ENCODE peak calls at places on chromosomes 3 and 15, in five cellular contexts. One of them, this sample, is unnamed.

GRCh38 chr15:85831415-85832113 is 36.8 kb upstream of the KLHL25 start:
- DNase-seq in trophoblast cell: no peak
- DNase-seq in H9: peak
- DNase-seq in mesenchymal stem cell: peak
- DNase-seq in H1: peak
- DNase-seq in this sample: peak

GRCh38 chr3:76044601-76045600 is 259.6 kb upstream of the ZNF717 start:
- DNase-seq in mesenchymal stem cell: peak
- DNase-seq in H9: no peak
- DNase-seq in H1: peak
- DNase-seq in trophoblast cell: peak
- DNase-seq in this sample: peak

GRCh38 chr3:65093641-65094040 is 405.8 kb upstream of the ADAMTS9 start:
- DNase-seq in H9: no peak
- DNase-seq in mesenchymal stem cell: peak
- DNase-seq in H1: no peak
- DNase-seq in trophoblast cell: no peak
- DNase-seq in this sample: no peak

GRCh38 chr3:13579089-13579488 is 30.2 kb downstream of the FBLN2 start:
- DNase-seq in H9: no peak
- DNase-seq in mesenchymal stem cell: peak
- DNase-seq in H1: no peak
- DNase-seq in trophoblast cell: peak
- DNase-seq in this sample: no peak

GRCh38 chr3:45566951-45567411 is 27.6 kb upstream of the LIMD1 start:
- DNase-seq in H9: no peak
- DNase-seq in trophoblast cell: no peak
- DNase-seq in H1: no peak
- DNase-seq in mesenchymal stem cell: no peak
- DNase-seq in this sample: no peak

GRCh38 chr3:155292133-155292532 is 1.4 kb downstream of the STRIT1 start:
- DNase-seq in H9: no peak
- DNase-seq in H1: no peak
- DNase-seq in trophoblast cell: no peak
- DNase-seq in mesenchymal stem cell: no peak
- DNase-seq in this sample: no peak

GRCh38 chr15:69118089-69118488 is 42.3 kb upstream of the GLCE start:
- DNase-seq in H9: no peak
- DNase-seq in trophoblast cell: peak
- DNase-seq in mesenchymal stem cell: no peak
- DNase-seq in H1: no peak
- DNase-seq in this sample: no peak

GRCh38 chr3:109050591-109051167 is 67.3 kb downstream of the MORC1 start:
- DNase-seq in mesenchymal stem cell: peak
- DNase-seq in H9: no peak
- DNase-seq in H1: no peak
- DNase-seq in trophoblast cell: peak
- DNase-seq in this sample: no peak

GRCh38 chr3:102068327-102068726 is 219.0 kb downstream of the NFKBIZ start:
- DNase-seq in H1: no peak
- DNase-seq in trophoblast cell: no peak
- DNase-seq in H9: no peak
- DNase-seq in mesenchymal stem cell: no peak
- DNase-seq in this sample: no peak

GRCh38 chr15:73942751-73943270 is 16.5 kb downstream of the LOXL1 start:
- DNase-seq in trophoblast cell: no peak
- DNase-seq in H9: no peak
- DNase-seq in H1: no peak
- DNase-seq in mesenchymal stem cell: no peak
- DNase-seq in this sample: no peak

GRCh38 chr15:56428821-56429458 is 36.0 kb downstream of the MNS1 start:
- DNase-seq in H9: no peak
- DNase-seq in mesenchymal stem cell: peak
- DNase-seq in H1: no peak
- DNase-seq in trophoblast cell: no peak
- DNase-seq in this sample: peak

GRCh38 chr3:188899887-188900286 is 271.9 kb upstream of the TPRG1 start:
- DNase-seq in mesenchymal stem cell: peak
- DNase-seq in H9: no peak
- DNase-seq in H1: no peak
- DNase-seq in trophoblast cell: no peak
- DNase-seq in this sample: no peak

GRCh38 chr3:29429055-29429454 is 148.2 kb downstream of the RBMS3 start:
- DNase-seq in H1: no peak
- DNase-seq in trophoblast cell: no peak
- DNase-seq in H9: no peak
- DNase-seq in mesenchymal stem cell: no peak
- DNase-seq in this sample: no peak

DNA sequence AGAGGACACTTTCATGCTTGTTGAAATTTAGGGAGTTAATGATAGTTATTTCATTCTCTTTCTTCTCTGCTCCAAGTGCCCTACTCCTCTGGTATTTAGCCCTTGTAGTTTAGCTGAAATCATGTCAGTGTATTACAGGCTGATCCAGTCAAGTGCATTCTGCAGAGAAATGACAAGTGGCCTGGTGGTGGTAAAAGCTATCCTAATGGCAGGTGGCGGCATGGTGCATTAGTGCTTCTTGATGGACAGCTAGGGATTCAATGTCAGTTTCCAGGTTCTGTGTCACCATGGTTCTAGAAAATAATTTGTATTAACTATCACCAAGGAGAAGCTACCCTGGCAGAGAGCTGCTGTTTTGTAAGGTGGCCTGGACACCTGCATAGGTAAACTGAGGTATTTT is 90.0 kb upstream of the BNIP2 start:
- DNase-seq in mesenchymal stem cell: no peak
- DNase-seq in H1: no peak
- DNase-seq in H9: no peak
- DNase-seq in trophoblast cell: no peak
- DNase-seq in this sample: no peak
- H2BK12ac ChIP-seq in mesenchymal stem cell: no peak
- H2BK12ac ChIP-seq in H1: no peak
- H2BK12ac ChIP-seq in H9: no peak
- H2BK12ac ChIP-seq in trophoblast cell: no peak
- H2BK12ac ChIP-seq in this sample: no peak

GRCh38 chr3:132550579-132551305 is 46.3 kb upstream of the ACKR4 start:
- DNase-seq in H1: no peak
- DNase-seq in H9: no peak
- DNase-seq in trophoblast cell: no peak
- DNase-seq in mesenchymal stem cell: no peak
- DNase-seq in this sample: no peak
- H2BK12ac ChIP-seq in H1: no peak
- H2BK12ac ChIP-seq in H9: no peak
- H2BK12ac ChIP-seq in trophoblast cell: no peak
- H2BK12ac ChIP-seq in mesenchymal stem cell: no peak
- H2BK12ac ChIP-seq in this sample: no peak

GRCh38 chr15:77836116-77836798 is 203.5 kb upstream of the LINGO1 start:
- DNase-seq in trophoblast cell: no peak
- DNase-seq in H1: no peak
- DNase-seq in H9: peak
- DNase-seq in mesenchymal stem cell: peak
- DNase-seq in this sample: no peak

GRCh38 chr15:77830041-77830440 is 197.3 kb upstream of the LINGO1 start:
- DNase-seq in trophoblast cell: no peak
- DNase-seq in mesenchymal stem cell: peak
- DNase-seq in H1: no peak
- DNase-seq in H9: peak
- DNase-seq in this sample: no peak

GRCh38 chr15:77831989-77832388 is 199.3 kb upstream of the LINGO1 start:
- DNase-seq in trophoblast cell: no peak
- DNase-seq in mesenchymal stem cell: no peak
- DNase-seq in H1: no peak
- DNase-seq in H9: no peak
- DNase-seq in this sample: no peak

GRCh38 chr15:77834276-77834990 is 201.7 kb upstream of the LINGO1 start:
- DNase-seq in H1: no peak
- DNase-seq in mesenchymal stem cell: no peak
- DNase-seq in H9: no peak
- DNase-seq in trophoblast cell: no peak
- DNase-seq in this sample: no peak

DNA sequence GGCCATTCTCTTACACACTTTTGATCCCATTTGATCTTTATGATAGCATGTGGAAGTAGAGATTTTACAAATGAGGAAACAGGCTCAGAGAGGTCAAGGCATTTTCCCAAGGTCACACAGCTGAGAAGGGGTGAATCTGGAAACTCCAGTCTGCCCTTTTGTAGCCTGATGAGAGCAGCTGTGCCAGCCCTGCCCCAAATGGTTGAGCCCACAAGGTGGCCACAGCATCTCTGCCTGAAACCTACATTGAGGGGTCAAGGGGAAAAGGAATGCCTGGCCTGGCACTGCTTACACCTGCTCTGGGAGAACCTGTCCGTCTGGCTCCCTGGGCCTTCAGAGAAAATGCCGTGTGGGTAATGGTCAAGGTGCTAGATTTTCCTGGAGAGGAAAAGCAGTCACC is 200.2 kb upstream of the LINGO1 start:
- DNase-seq in H9: no peak
- DNase-seq in mesenchymal stem cell: no peak
- DNase-seq in H1: no peak
- DNase-seq in trophoblast cell: no peak
- DNase-seq in this sample: no peak
- H2BK12ac ChIP-seq in H9: no peak
- H2BK12ac ChIP-seq in mesenchymal stem cell: no peak
- H2BK12ac ChIP-seq in H1: no peak
- H2BK12ac ChIP-seq in trophoblast cell: no peak
- H2BK12ac ChIP-seq in this sample: no peak

DNA sequence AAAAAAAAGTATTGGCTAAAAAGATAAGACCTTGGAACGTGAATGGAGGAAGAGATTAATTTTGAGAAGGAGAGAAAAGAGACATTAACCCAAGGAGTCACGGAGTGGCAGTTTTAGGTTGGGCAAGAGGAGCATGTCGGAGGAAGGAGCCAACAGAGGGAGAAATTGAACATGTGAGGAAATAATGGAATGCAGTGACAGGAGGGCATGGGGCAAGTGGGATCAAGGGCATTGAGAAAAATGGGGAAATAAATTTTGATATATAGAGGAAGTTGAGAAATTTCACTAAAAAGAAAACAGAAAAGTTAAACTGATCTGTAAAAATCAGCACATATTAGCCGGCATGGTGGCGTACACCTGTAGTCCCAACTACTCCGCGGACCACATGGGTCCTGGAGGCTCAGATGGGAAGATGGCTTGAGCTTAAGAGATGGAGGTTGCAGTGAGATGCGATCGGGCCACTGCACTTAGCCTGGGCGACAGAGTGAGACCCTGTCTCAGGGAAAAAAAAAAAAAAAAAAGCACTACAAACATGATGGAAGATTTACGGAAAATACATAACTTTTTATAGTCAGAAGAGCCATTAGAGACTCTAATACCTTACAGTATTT is 1.2 kb downstream of the HAUS2 start:
- DNase-seq in mesenchymal stem cell: no peak
- DNase-seq in trophoblast cell: no peak
- DNase-seq in H1: no peak
- DNase-seq in H9: no peak
- DNase-seq in this sample: no peak
- H2BK12ac ChIP-seq in mesenchymal stem cell: no peak
- H2BK12ac ChIP-seq in trophoblast cell: no peak
- H2BK12ac ChIP-seq in H1: no peak
- H2BK12ac ChIP-seq in H9: no peak
- H2BK12ac ChIP-seq in this sample: no peak

GRCh38 chr15:101161656-101162055 is 90.2 kb downstream of the CHSY1 start:
- DNase-seq in trophoblast cell: no peak
- DNase-seq in H1: no peak
- DNase-seq in H9: no peak
- DNase-seq in mesenchymal stem cell: no peak
- DNase-seq in this sample: no peak
- H2BK12ac ChIP-seq in trophoblast cell: no peak
- H2BK12ac ChIP-seq in H1: no peak
- H2BK12ac ChIP-seq in H9: no peak
- H2BK12ac ChIP-seq in mesenchymal stem cell: no peak
- H2BK12ac ChIP-seq in this sample: no peak